ENCODE peak calls at places on chromosomes 13 and 19, in ten cellular contexts. One of them, this sample, is unnamed.

GRCh38 chr19:11064831-11065303 is 24.4 kb upstream of the LDLR start:
- DNase-seq in lung: no peak
- DNase-seq in A549: peak; percentile 27
- DNase-seq in mammary epithelial cell: no peak
- DNase-seq in dorsolateral prefrontal cortex: no peak
- DNase-seq in effector memory CD4-positive, alpha-beta T cell: no peak
- DNase-seq in AG04450: no peak
- DNase-seq in naive thymus-derived CD4-positive, alpha-beta T cell: no peak
- DNase-seq in heart left ventricle: no peak
- DNase-seq in right cardiac atrium: no peak
- DNase-seq in this sample: no peak

GRCh38 chr19:33498391-33499000 is 23.1 kb downstream of the PEPD start:
- DNase-seq in dorsolateral prefrontal cortex: peak; percentile 3
- DNase-seq in naive thymus-derived CD4-positive, alpha-beta T cell: no peak
- DNase-seq in mammary epithelial cell: no peak
- DNase-seq in A549: no peak
- DNase-seq in lung: no peak
- DNase-seq in heart left ventricle: peak; percentile 7
- DNase-seq in right cardiac atrium: no peak
- DNase-seq in effector memory CD4-positive, alpha-beta T cell: no peak
- DNase-seq in AG04450: no peak
- DNase-seq in this sample: no peak

GRCh38 chr19:29666634-29667389 is 1.6 kb downstream of the PLEKHF1 start:
- DNase-seq in A549: no peak
- DNase-seq in AG04450: no peak
- DNase-seq in mammary epithelial cell: peak; percentile 29
- DNase-seq in lung: no peak
- DNase-seq in effector memory CD4-positive, alpha-beta T cell: no peak
- DNase-seq in dorsolateral prefrontal cortex: peak; percentile 42
- DNase-seq in naive thymus-derived CD4-positive, alpha-beta T cell: no peak
- DNase-seq in right cardiac atrium: peak; percentile 81
- DNase-seq in heart left ventricle: peak; percentile 81
- DNase-seq in this sample: peak; percentile 57

GRCh38 chr19:7004313-7004931 is 16.8 kb downstream of the MBD3L2B start:
- DNase-seq in dorsolateral prefrontal cortex: no peak
- DNase-seq in mammary epithelial cell: no peak
- DNase-seq in effector memory CD4-positive, alpha-beta T cell: no peak
- DNase-seq in heart left ventricle: no peak
- DNase-seq in naive thymus-derived CD4-positive, alpha-beta T cell: no peak
- DNase-seq in AG04450: no peak
- DNase-seq in right cardiac atrium: no peak
- DNase-seq in lung: no peak
- DNase-seq in A549: peak; percentile 29
- DNase-seq in this sample: no peak

GRCh38 chr13:89726690-89727435 is 1620.6 kb upstream of the MIR17HG start:
- DNase-seq in mammary epithelial cell: peak; percentile 95
- DNase-seq in effector memory CD4-positive, alpha-beta T cell: no peak
- DNase-seq in dorsolateral prefrontal cortex: no peak
- DNase-seq in naive thymus-derived CD4-positive, alpha-beta T cell: no peak
- DNase-seq in right cardiac atrium: no peak
- DNase-seq in heart left ventricle: no peak
- DNase-seq in A549: no peak
- DNase-seq in lung: no peak
- DNase-seq in AG04450: peak; percentile 26
- DNase-seq in this sample: no peak

GRCh38 chr13:58712191-58712590 is 1080.6 kb downstream of the PCDH17 start:
- DNase-seq in naive thymus-derived CD4-positive, alpha-beta T cell: no peak
- DNase-seq in dorsolateral prefrontal cortex: no peak
- DNase-seq in A549: no peak
- DNase-seq in right cardiac atrium: no peak
- DNase-seq in AG04450: no peak
- DNase-seq in heart left ventricle: no peak
- DNase-seq in lung: no peak
- DNase-seq in mammary epithelial cell: no peak
- DNase-seq in effector memory CD4-positive, alpha-beta T cell: no peak
- DNase-seq in this sample: no peak

GRCh38 chr13:76852991-76853390 is 33.2 kb downstream of the KCTD12 start:
- DNase-seq in mammary epithelial cell: peak; percentile 92
- DNase-seq in lung: no peak
- DNase-seq in dorsolateral prefrontal cortex: no peak
- DNase-seq in AG04450: no peak
- DNase-seq in effector memory CD4-positive, alpha-beta T cell: no peak
- DNase-seq in A549: no peak
- DNase-seq in heart left ventricle: no peak
- DNase-seq in naive thymus-derived CD4-positive, alpha-beta T cell: no peak
- DNase-seq in right cardiac atrium: no peak
- DNase-seq in this sample: no peak

GRCh38 chr13:43285891-43286602 is 262.7 kb downstream of the DNAJC15 start:
- DNase-seq in naive thymus-derived CD4-positive, alpha-beta T cell: no peak
- DNase-seq in A549: no peak
- DNase-seq in effector memory CD4-positive, alpha-beta T cell: no peak
- DNase-seq in heart left ventricle: peak; percentile 40
- DNase-seq in AG04450: no peak
- DNase-seq in mammary epithelial cell: no peak
- DNase-seq in lung: no peak
- DNase-seq in dorsolateral prefrontal cortex: no peak
- DNase-seq in right cardiac atrium: no peak
- DNase-seq in this sample: no peak

GRCh38 chr13:46614582-46614981 is 61.6 kb downstream of the LRCH1 start:
- DNase-seq in lung: no peak
- DNase-seq in AG04450: peak; percentile 54
- DNase-seq in right cardiac atrium: no peak
- DNase-seq in dorsolateral prefrontal cortex: no peak
- DNase-seq in effector memory CD4-positive, alpha-beta T cell: no peak
- DNase-seq in mammary epithelial cell: no peak
- DNase-seq in A549: peak; percentile 29
- DNase-seq in heart left ventricle: no peak
- DNase-seq in naive thymus-derived CD4-positive, alpha-beta T cell: no peak
- DNase-seq in this sample: no peak

GRCh38 chr13:87128006-87128405 is 543.2 kb upstream of the SLITRK5 start:
- DNase-seq in AG04450: no peak
- DNase-seq in naive thymus-derived CD4-positive, alpha-beta T cell: no peak
- DNase-seq in effector memory CD4-positive, alpha-beta T cell: no peak
- DNase-seq in dorsolateral prefrontal cortex: no peak
- DNase-seq in right cardiac atrium: no peak
- DNase-seq in heart left ventricle: no peak
- DNase-seq in mammary epithelial cell: no peak
- DNase-seq in A549: no peak
- DNase-seq in lung: no peak
- DNase-seq in this sample: no peak

GRCh38 chr19:11375143-11375948 is 880 bp downstream of the SWSAP1 start:
- DNase-seq in heart left ventricle: peak; percentile 70
- DNase-seq in A549: no peak
- DNase-seq in right cardiac atrium: peak; percentile 61
- DNase-seq in dorsolateral prefrontal cortex: peak; percentile 41
- DNase-seq in AG04450: no peak
- DNase-seq in effector memory CD4-positive, alpha-beta T cell: peak; percentile 46
- DNase-seq in naive thymus-derived CD4-positive, alpha-beta T cell: peak; percentile 49
- DNase-seq in mammary epithelial cell: no peak
- DNase-seq in lung: peak; percentile 65
- DNase-seq in this sample: peak; percentile 77

GRCh38 chr19:49848938-49849337 is 2.0 kb upstream of the PTOV1 start:
- DNase-seq in dorsolateral prefrontal cortex: no peak
- DNase-seq in effector memory CD4-positive, alpha-beta T cell: no peak
- DNase-seq in right cardiac atrium: no peak
- DNase-seq in AG04450: no peak
- DNase-seq in A549: no peak
- DNase-seq in lung: no peak
- DNase-seq in heart left ventricle: no peak
- DNase-seq in naive thymus-derived CD4-positive, alpha-beta T cell: no peak
- DNase-seq in mammary epithelial cell: no peak
- DNase-seq in this sample: no peak

GRCh38 chr19:38684078-38684861 is 36.8 kb downstream of the ACTN4 start:
- DNase-seq in naive thymus-derived CD4-positive, alpha-beta T cell: no peak
- DNase-seq in effector memory CD4-positive, alpha-beta T cell: peak; percentile 39
- DNase-seq in mammary epithelial cell: peak; percentile 98
- DNase-seq in right cardiac atrium: peak; percentile 86
- DNase-seq in lung: peak; percentile 68
- DNase-seq in dorsolateral prefrontal cortex: no peak
- DNase-seq in heart left ventricle: no peak
- DNase-seq in A549: peak; percentile 100
- DNase-seq in AG04450: no peak
- DNase-seq in this sample: no peak

GRCh38 chr13:29918845-29919244 is 68.4 kb upstream of the UBL3 start:
- DNase-seq in effector memory CD4-positive, alpha-beta T cell: no peak
- DNase-seq in right cardiac atrium: no peak
- DNase-seq in naive thymus-derived CD4-positive, alpha-beta T cell: no peak
- DNase-seq in heart left ventricle: no peak
- DNase-seq in A549: no peak
- DNase-seq in dorsolateral prefrontal cortex: no peak
- DNase-seq in AG04450: no peak
- DNase-seq in mammary epithelial cell: peak; percentile 95
- DNase-seq in lung: no peak
- DNase-seq in this sample: no peak
- H3K27ac ChIP-seq in effector memory CD4-positive, alpha-beta T cell: no peak overlapping the region
- H3K27ac ChIP-seq in right cardiac atrium: no peak overlapping the region
- H3K27ac ChIP-seq in naive thymus-derived CD4-positive, alpha-beta T cell: no peak overlapping the region
- H3K27ac ChIP-seq in heart left ventricle: no peak overlapping the region
- H3K27ac ChIP-seq in A549: peak overlapping the region; percentile 56
- H3K27ac ChIP-seq in dorsolateral prefrontal cortex: no peak overlapping the region
- H3K27ac ChIP-seq in AG04450: no peak overlapping the region
- H3K27ac ChIP-seq in mammary epithelial cell: peak overlapping the region; percentile 55
- H3K27ac ChIP-seq in lung: no peak overlapping the region
- H3K27ac ChIP-seq in this sample: no peak overlapping the region

GRCh38 chr19:45147835-45148676 is 12.7 kb downstream of the NKPD1 start:
- DNase-seq in dorsolateral prefrontal cortex: no peak
- DNase-seq in right cardiac atrium: no peak
- DNase-seq in AG04450: no peak
- DNase-seq in mammary epithelial cell: no peak
- DNase-seq in lung: no peak
- DNase-seq in heart left ventricle: no peak
- DNase-seq in naive thymus-derived CD4-positive, alpha-beta T cell: no peak
- DNase-seq in A549: no peak
- DNase-seq in effector memory CD4-positive, alpha-beta T cell: no peak
- DNase-seq in this sample: no peak

GRCh38 chr19:45145270-45146189 is 15.3 kb downstream of the NKPD1 start:
- DNase-seq in lung: no peak
- DNase-seq in AG04450: no peak
- DNase-seq in mammary epithelial cell: no peak
- DNase-seq in dorsolateral prefrontal cortex: no peak
- DNase-seq in naive thymus-derived CD4-positive, alpha-beta T cell: no peak
- DNase-seq in A549: no peak
- DNase-seq in right cardiac atrium: no peak
- DNase-seq in effector memory CD4-positive, alpha-beta T cell: no peak
- DNase-seq in heart left ventricle: no peak
- DNase-seq in this sample: no peak

GRCh38 chr19:45144431-45145269 is 16.1 kb downstream of the NKPD1 start:
- DNase-seq in naive thymus-derived CD4-positive, alpha-beta T cell: no peak
- DNase-seq in effector memory CD4-positive, alpha-beta T cell: no peak
- DNase-seq in dorsolateral prefrontal cortex: no peak
- DNase-seq in right cardiac atrium: no peak
- DNase-seq in mammary epithelial cell: no peak
- DNase-seq in A549: no peak
- DNase-seq in lung: no peak
- DNase-seq in heart left ventricle: no peak
- DNase-seq in AG04450: no peak
- DNase-seq in this sample: no peak

GRCh38 chr19:45146716-45147337 is 14.0 kb downstream of the NKPD1 start:
- DNase-seq in naive thymus-derived CD4-positive, alpha-beta T cell: no peak
- DNase-seq in lung: no peak
- DNase-seq in mammary epithelial cell: no peak
- DNase-seq in heart left ventricle: no peak
- DNase-seq in effector memory CD4-positive, alpha-beta T cell: no peak
- DNase-seq in AG04450: no peak
- DNase-seq in right cardiac atrium: no peak
- DNase-seq in dorsolateral prefrontal cortex: no peak
- DNase-seq in A549: no peak
- DNase-seq in this sample: no peak

DNA sequence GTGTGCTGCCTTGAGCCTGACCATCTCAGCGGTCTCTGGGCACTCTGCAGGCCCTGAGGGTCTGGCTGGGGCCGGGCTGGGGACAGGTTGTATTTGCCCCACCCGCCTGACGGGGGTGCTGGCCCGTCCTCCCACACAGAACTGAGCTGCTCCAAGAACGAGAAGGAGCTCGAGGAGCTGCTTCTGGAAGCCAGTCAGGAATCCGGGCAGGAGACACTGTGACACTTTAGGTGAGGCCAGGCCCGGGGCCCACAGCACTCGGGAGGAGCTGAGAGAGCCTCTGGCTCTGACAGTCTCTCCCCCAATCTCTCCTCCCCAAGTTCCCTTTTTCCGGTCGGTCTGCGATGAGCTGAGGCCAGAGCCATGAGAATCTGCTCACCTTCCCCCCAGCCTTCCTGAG is 14.5 kb downstream of the NKPD1 start:
- DNase-seq in heart left ventricle: no peak
- DNase-seq in effector memory CD4-positive, alpha-beta T cell: no peak
- DNase-seq in right cardiac atrium: no peak
- DNase-seq in dorsolateral prefrontal cortex: no peak
- DNase-seq in mammary epithelial cell: no peak
- DNase-seq in AG04450: no peak
- DNase-seq in lung: no peak
- DNase-seq in A549: no peak
- DNase-seq in naive thymus-derived CD4-positive, alpha-beta T cell: no peak
- DNase-seq in this sample: no peak
- H3K27ac ChIP-seq in heart left ventricle: no peak overlapping the region
- H3K27ac ChIP-seq in effector memory CD4-positive, alpha-beta T cell: no peak overlapping the region
- H3K27ac ChIP-seq in right cardiac atrium: no peak overlapping the region
- H3K27ac ChIP-seq in dorsolateral prefrontal cortex: no peak overlapping the region
- H3K27ac ChIP-seq in mammary epithelial cell: no peak overlapping the region
- H3K27ac ChIP-seq in AG04450: no peak overlapping the region
- H3K27ac ChIP-seq in lung: no peak overlapping the region
- H3K27ac ChIP-seq in A549: no peak overlapping the region
- H3K27ac ChIP-seq in naive thymus-derived CD4-positive, alpha-beta T cell: no peak overlapping the region
- H3K27ac ChIP-seq in this sample: no peak overlapping the region

GRCh38 chr13:44347301-44347700 is 26.3 kb upstream of the SERP2 start:
- DNase-seq in heart left ventricle: no peak
- DNase-seq in lung: no peak
- DNase-seq in naive thymus-derived CD4-positive, alpha-beta T cell: no peak
- DNase-seq in mammary epithelial cell: no peak
- DNase-seq in effector memory CD4-positive, alpha-beta T cell: no peak
- DNase-seq in right cardiac atrium: no peak
- DNase-seq in dorsolateral prefrontal cortex: no peak
- DNase-seq in A549: no peak
- DNase-seq in AG04450: no peak
- DNase-seq in this sample: no peak
- H3K27ac ChIP-seq in heart left ventricle: no peak overlapping the region
- H3K27ac ChIP-seq in lung: no peak overlapping the region
- H3K27ac ChIP-seq in naive thymus-derived CD4-positive, alpha-beta T cell: no peak overlapping the region
- H3K27ac ChIP-seq in mammary epithelial cell: no peak overlapping the region
- H3K27ac ChIP-seq in effector memory CD4-positive, alpha-beta T cell: no peak overlapping the region
- H3K27ac ChIP-seq in right cardiac atrium: no peak overlapping the region
- H3K27ac ChIP-seq in dorsolateral prefrontal cortex: no peak overlapping the region
- H3K27ac ChIP-seq in A549: no peak overlapping the region
- H3K27ac ChIP-seq in AG04450: no peak overlapping the region
- H3K27ac ChIP-seq in this sample: no peak overlapping the region

DNA sequence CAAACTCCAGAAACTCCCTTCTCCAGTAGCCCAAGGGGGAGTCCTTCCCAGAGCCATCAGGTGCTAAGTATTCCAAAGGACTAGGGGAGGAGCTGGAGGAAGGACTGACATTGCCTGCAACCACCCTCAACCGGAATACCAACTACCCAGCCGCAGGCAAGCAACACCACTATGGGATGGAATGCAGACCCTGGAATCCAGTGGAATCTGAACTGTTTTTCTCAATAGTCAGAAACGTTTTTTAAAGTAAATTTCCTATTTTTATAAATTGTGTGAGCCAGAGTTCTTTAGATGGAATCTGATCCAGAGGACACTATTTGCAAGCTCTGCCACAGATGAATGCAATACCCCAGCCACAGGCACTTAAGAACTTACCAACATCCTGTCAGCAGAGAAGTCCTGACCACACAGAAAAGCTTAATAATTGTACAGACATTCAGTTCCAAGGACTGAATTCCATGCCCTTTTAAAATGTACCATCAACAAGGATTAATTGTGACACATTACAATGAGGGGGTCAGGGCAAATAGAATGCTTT is 92.1 kb downstream of the USP12 start:
- DNase-seq in A549: no peak
- DNase-seq in AG04450: peak; percentile 7
- DNase-seq in mammary epithelial cell: peak; percentile 4
- DNase-seq in effector memory CD4-positive, alpha-beta T cell: no peak
- DNase-seq in right cardiac atrium: no peak
- DNase-seq in naive thymus-derived CD4-positive, alpha-beta T cell: no peak
- DNase-seq in lung: no peak
- DNase-seq in heart left ventricle: no peak
- DNase-seq in dorsolateral prefrontal cortex: no peak
- DNase-seq in this sample: no peak
- H3K27ac ChIP-seq in A549: no peak overlapping the region
- H3K27ac ChIP-seq in AG04450: no peak overlapping the region
- H3K27ac ChIP-seq in mammary epithelial cell: no peak overlapping the region
- H3K27ac ChIP-seq in effector memory CD4-positive, alpha-beta T cell: no peak overlapping the region
- H3K27ac ChIP-seq in right cardiac atrium: no peak overlapping the region
- H3K27ac ChIP-seq in naive thymus-derived CD4-positive, alpha-beta T cell: no peak overlapping the region
- H3K27ac ChIP-seq in lung: no peak overlapping the region
- H3K27ac ChIP-seq in heart left ventricle: no peak overlapping the region
- H3K27ac ChIP-seq in dorsolateral prefrontal cortex: no peak overlapping the region
- H3K27ac ChIP-seq in this sample: no peak overlapping the region

This sample was measured in CD8-positive, alpha-beta T cell.